ENCODE peak calls at places on chromosomes 13 and 19, in five cellular contexts. V is K562, Q is H1, A is HepG2, Y is GM12878. G is an unnamed sample.

GRCh38 chr19:55341191-55342043 is 1.7 kb downstream of the KMT5C start:
- DNase-seq in Y (no peak), Q (peak; percentile 79), A (peak; percentile 40), V (peak; percentile 95), G (peak; percentile 71)

GRCh38 chr13:97367016-97367415 is 67.0 kb upstream of the RAP2A start:
- DNase-seq in Y (no peak), Q (no peak), V (no peak), A (no peak), G (no peak)

GRCh38 chr13:29923554-29924481 is 73.4 kb upstream of the UBL3 start:
- DNase-seq in Y (no peak), V (peak; percentile 68), A (peak; percentile 99), Q (peak; percentile 81), G (peak; percentile 98)

GRCh38 chr19:31338069-31338767 is 11.0 kb downstream of the TSHZ3 start:
- DNase-seq in A (peak; percentile 18), Y (no peak), V (peak; percentile 56), Q (peak; percentile 75), G (peak; percentile 55)

GRCh38 chr13:98944336-98944735 is 33.5 kb downstream of the DOCK9 start:
- DNase-seq in V (no peak), Q (no peak), A (no peak), Y (no peak), G (no peak)

GRCh38 chr19:1472227-1473055 is 6.6 kb downstream of the C19orf25 start:
- DNase-seq in A (no peak), Q (no peak), Y (no peak), V (no peak), G (no peak)

GRCh38 chr13:40613192-40613818 is 53.1 kb downstream of the FOXO1 start:
- DNase-seq in Y (peak; percentile 64), V (no peak), Q (no peak), A (no peak), G (no peak)

GRCh38 chr19:8367327-8368001 is 3.5 kb downstream of the ANGPTL4 start:
- DNase-seq in A (no peak), V (peak; percentile 58), Y (no peak), Q (peak; percentile 61), G (no peak)

GRCh38 chr13:81017525-81018152 is 676.7 kb upstream of the SPRY2 start:
- DNase-seq in V (peak; percentile 3), Y (no peak), Q (no peak), A (peak; percentile 28), G (peak; percentile 37)

GRCh38 chr19:48351341-48351752 is 12.4 kb downstream of the TMEM143 start:
- DNase-seq in A (peak; percentile 63), Q (peak; percentile 97), V (peak; percentile 81), Y (no peak), G (peak; percentile 89)

GRCh38 chr13:24922390-24923304 is 158.7 kb downstream of the RNF17 start:
- DNase-seq in Y (peak; percentile 89), A (peak; percentile 93), Q (peak; percentile 93), V (peak; percentile 84), G (peak; percentile 93)

GRCh38 chr19:2055871-2056809 is 5.1 kb upstream of the MKNK2 start:
- DNase-seq in Y (no peak), V (peak; percentile 52), A (no peak), Q (peak; percentile 62), G (no peak)

GRCh38 chr19:42546831-42547500 is 18.7 kb upstream of the CEACAM1 start:
- DNase-seq in Q (no peak), Y (no peak), A (no peak), V (no peak), G (no peak)

GRCh38 chr13:35714096-35714495 is 237.6 kb upstream of the MAB21L1 start:
- DNase-seq in Q (no peak), V (no peak), Y (no peak), A (no peak), G (no peak)

GRCh38 chr13:110330491-110331001 is 23.5 kb downstream of the COL4A2 start:
- DNase-seq in A (no peak), Q (no peak), V (no peak), Y (no peak), G (no peak)

GRCh38 chr13:37797606-37798005 is 72.0 kb downstream of the TRPC4 start:
- DNase-seq in Y (no peak), Q (no peak), V (no peak), A (no peak), G (no peak)

GRCh38 chr19:52335768-52336116 is 301 bp upstream of the ZNF610 start:
- DNase-seq in A (no peak), Q (no peak), V (no peak), Y (no peak), G (no peak)

GRCh38 chr19:45863840-45864628 is at the start of gene FOXA3:
- DNase-seq in V (peak; percentile 96), Y (no peak), A (peak; percentile 64), Q (peak; percentile 87), G (peak; percentile 96)

GRCh38 chr19:38303517-38304351 is at the start of gene C19orf33:
- DNase-seq in Q (peak; percentile 69), Y (no peak), A (no peak), V (no peak), G (peak; percentile 98)
- H3K4me3 ChIP-seq in Q (peak within 1 kb of the TSS; percentile 48), Y (no peak within 1 kb of the TSS), A (peak within 1 kb of the TSS; percentile 26), V (no peak within 1 kb of the TSS), G (peak within 1 kb of the TSS; percentile 60)

GRCh38 chr13:106851251-106851650 is 283.3 kb upstream of the ARGLU1 start:
- DNase-seq in V (no peak), Q (no peak), Y (no peak), A (no peak), G (no peak)
- TF ChIP-seq HDAC2 in V (no peak), Q (no peak), Y (no peak), A (no peak), G (no peak)

DNA sequence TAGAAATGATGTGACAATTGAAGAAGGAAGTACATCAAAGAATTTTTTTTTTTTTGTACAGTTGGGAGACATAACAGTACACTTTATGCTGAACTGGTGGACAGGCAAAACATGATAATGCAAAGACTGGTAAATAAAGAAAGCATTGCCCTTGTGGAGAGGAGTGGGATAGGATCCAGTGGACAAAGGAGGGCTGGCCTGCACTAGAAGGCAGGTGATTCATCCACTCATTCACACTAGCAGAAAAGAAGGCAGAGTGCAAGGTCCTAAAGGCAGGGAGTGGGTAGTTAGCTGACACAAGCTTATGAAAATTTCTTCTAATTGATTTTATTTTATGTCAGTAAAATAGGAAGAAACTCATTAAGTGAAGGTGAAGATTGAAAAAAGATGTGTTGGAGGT is 17.6 kb upstream of the NALCN start:
- DNase-seq in Q (no peak), V (no peak), Y (no peak), A (no peak), G (no peak)
- H3K4me3 ChIP-seq in Q (no peak overlapping the region), V (no peak overlapping the region), Y (no peak overlapping the region), A (no peak overlapping the region), G (no peak overlapping the region)

GRCh38 chr13:64937302-64937701 is 2292.8 kb downstream of the PCDH9 start:
- DNase-seq in A (no peak), Y (no peak), Q (no peak), V (no peak), G (no peak)
- TF ChIP-seq HDAC2 in A (no peak), Y (no peak), Q (no peak), V (no peak), G (no peak)

GRCh38 chr13:93244918-93245280 is 18.3 kb downstream of the GPC6 start:
- DNase-seq in Y (no peak), V (no peak), Q (no peak), A (no peak), G (no peak)
- H3K4me3 ChIP-seq in Y (no peak overlapping the region), V (no peak overlapping the region), Q (no peak overlapping the region), A (no peak overlapping the region), G (peak overlapping the region; percentile 33)

GRCh38 chr19:41431426-41432386 is 4.5 kb upstream of the B3GNT8 start:
- DNase-seq in V (peak; percentile 41), A (peak; percentile 24), Y (no peak), Q (no peak), G (peak; percentile 58)
- TF ChIP-seq HDAC2 in V (no peak), A (no peak), Y (no peak), Q (no peak), G (no peak)

GRCh38 chr19:4909897-4910593 is 744 bp downstream of the UHRF1 start:
- DNase-seq in A (peak; percentile 81), V (peak; percentile 98), Y (peak; percentile 51), Q (peak; percentile 92), G (peak; percentile 85)

GRCh38 chr19:4910594-4911273 is 1.4 kb downstream of the UHRF1 start:
- DNase-seq in Y (no peak), Q (no peak), V (peak; percentile 62), A (no peak), G (peak; percentile 45)

GRCh38 chr19:4909172-4909896 is at the start of gene UHRF1:
- DNase-seq in Q (peak; percentile 54), A (peak; percentile 58), V (peak; percentile 91), Y (no peak), G (no peak)

GRCh38 chr19:4911786-4912672 is 2.7 kb downstream of the UHRF1 start:
- DNase-seq in V (peak; percentile 62), A (peak; percentile 40), Y (no peak), Q (peak; percentile 80), G (peak; percentile 90)

GRCh38 chr19:4911314-4911713 is 2.0 kb downstream of the UHRF1 start:
- DNase-seq in Y (no peak), V (no peak), A (no peak), Q (no peak), G (no peak)
- H3K4me3 ChIP-seq in Y (peak overlapping the region; percentile 99), V (peak overlapping the region; percentile 93), A (no peak overlapping the region), Q (no peak overlapping the region), G (peak overlapping the region; percentile 85)

GRCh38 chr19:15324791-15325519 is 7.4 kb downstream of the BRD4 start:
- DNase-seq in Y (no peak), A (no peak), Q (no peak), V (no peak), G (no peak)

GRCh38 chr19:15331419-15332310 is 674 bp downstream of the BRD4 start:
- DNase-seq in Q (peak; percentile 60), V (peak; percentile 79), A (no peak), Y (no peak), G (peak; percentile 36)

GRCh38 chr19:15328312-15328711 is 4.0 kb downstream of the BRD4 start:
- DNase-seq in Y (no peak), V (no peak), A (no peak), Q (no peak), G (no peak)

GRCh38 chr19:15332311-15332996 is at the start of gene BRD4:
- DNase-seq in Y (no peak), V (peak; percentile 92), A (no peak), Q (peak; percentile 86), G (peak; percentile 48)

GRCh38 chr19:15330801-15331418 is 1.4 kb downstream of the BRD4 start:
- DNase-seq in A (no peak), Q (no peak), Y (no peak), V (peak; percentile 48), G (peak; percentile 51)
- TF ChIP-seq HDAC2 in A (no peak), Q (no peak), Y (no peak), V (no peak), G (no peak)

GRCh38 chr19:36258028-36258875 is 43.3 kb downstream of the ZNF146 start:
- DNase-seq in Q (no peak), A (no peak), V (no peak), Y (no peak), G (no peak)

GRCh38 chr19:36259211-36259610 is 44.3 kb downstream of the ZNF146 start:
- DNase-seq in Q (no peak), V (no peak), A (no peak), Y (no peak), G (no peak)

GRCh38 chr19:36256853-36257511 is 42.1 kb downstream of the ZNF146 start:
- DNase-seq in A (no peak), V (no peak), Q (peak; percentile 57), Y (no peak), G (no peak)

GRCh38 chr19:36256064-36256463 is 41.2 kb downstream of the ZNF146 start:
- DNase-seq in V (no peak), Q (no peak), Y (no peak), A (no peak), G (no peak)

GRCh38 chr19:36257512-36257876 is 42.6 kb downstream of the ZNF146 start:
- DNase-seq in Q (peak; percentile 79), V (no peak), A (no peak), Y (no peak), G (no peak)
- H3K4me3 ChIP-seq in Q (no peak overlapping the region), V (no peak overlapping the region), A (no peak overlapping the region), Y (no peak overlapping the region), G (no peak overlapping the region)